ENCODE peak calls at places on chromosome 10, in ten cellular contexts. One of them, this sample, is unnamed.

GRCh38 chr10:78986419-78986818 is 82.3 kb upstream of the ZMIZ1 start:
- DNase-seq in A172: no peak
- DNase-seq in stimulated activated CD8-positive, alpha-beta memory T cell treated with anti-CD3 and anti-CD28 coated beads, Interleukin-7, amount 100 ng/mL, for 1 hour: no peak
- DNase-seq in GM18507: no peak
- DNase-seq in stimulated activated CD4-positive, alpha-beta T cell treated with anti-CD3 and anti-CD28 coated beads, Interleukin-1b, Interleukin-23, amount 100 ng/mL, for 4 hours: no peak
- DNase-seq in activated B cell treated with CpG ODN at 0.5 μM for 24 hours: no peak
- DNase-seq in IMR-90: peak
- DNase-seq in NCI-H1092: no peak
- DNase-seq in C1 segment of cervical spinal cord: no peak
- DNase-seq in ovary: no peak
- DNase-seq in this sample: no peak

GRCh38 chr10:8594176-8594575 is 539.7 kb downstream of the GATA3 start:
- DNase-seq in stimulated activated CD8-positive, alpha-beta memory T cell treated with anti-CD3 and anti-CD28 coated beads, Interleukin-7, amount 100 ng/mL, for 1 hour: no peak
- DNase-seq in activated B cell treated with CpG ODN at 0.5 μM for 24 hours: no peak
- DNase-seq in ovary: no peak
- DNase-seq in GM18507: no peak
- DNase-seq in NCI-H1092: no peak
- DNase-seq in stimulated activated CD4-positive, alpha-beta T cell treated with anti-CD3 and anti-CD28 coated beads, Interleukin-1b, Interleukin-23, amount 100 ng/mL, for 4 hours: no peak
- DNase-seq in A172: no peak
- DNase-seq in IMR-90: no peak
- DNase-seq in C1 segment of cervical spinal cord: no peak
- DNase-seq in this sample: no peak

GRCh38 chr10:102735065-102735562 is 8.6 kb upstream of the WBP1L start:
- DNase-seq in activated B cell treated with CpG ODN at 0.5 μM for 24 hours: no peak
- DNase-seq in stimulated activated CD8-positive, alpha-beta memory T cell treated with anti-CD3 and anti-CD28 coated beads, Interleukin-7, amount 100 ng/mL, for 1 hour: no peak
- DNase-seq in A172: no peak
- DNase-seq in stimulated activated CD4-positive, alpha-beta T cell treated with anti-CD3 and anti-CD28 coated beads, Interleukin-1b, Interleukin-23, amount 100 ng/mL, for 4 hours: no peak
- DNase-seq in GM18507: no peak
- DNase-seq in ovary: no peak
- DNase-seq in IMR-90: no peak
- DNase-seq in C1 segment of cervical spinal cord: no peak
- DNase-seq in NCI-H1092: no peak
- DNase-seq in this sample: no peak

GRCh38 chr10:8174762-8175161 is 120.3 kb downstream of the GATA3 start:
- DNase-seq in NCI-H1092: no peak
- DNase-seq in GM18507: no peak
- DNase-seq in IMR-90: no peak
- DNase-seq in stimulated activated CD4-positive, alpha-beta T cell treated with anti-CD3 and anti-CD28 coated beads, Interleukin-1b, Interleukin-23, amount 100 ng/mL, for 4 hours: no peak
- DNase-seq in activated B cell treated with CpG ODN at 0.5 μM for 24 hours: no peak
- DNase-seq in C1 segment of cervical spinal cord: no peak
- DNase-seq in ovary: no peak
- DNase-seq in A172: no peak
- DNase-seq in stimulated activated CD8-positive, alpha-beta memory T cell treated with anti-CD3 and anti-CD28 coated beads, Interleukin-7, amount 100 ng/mL, for 1 hour: no peak
- DNase-seq in this sample: no peak

GRCh38 chr10:89659185-89660131 is 14.4 kb upstream of the PANK1 start:
- DNase-seq in C1 segment of cervical spinal cord: no peak
- DNase-seq in IMR-90: peak
- DNase-seq in NCI-H1092: no peak
- DNase-seq in stimulated activated CD8-positive, alpha-beta memory T cell treated with anti-CD3 and anti-CD28 coated beads, Interleukin-7, amount 100 ng/mL, for 1 hour: no peak
- DNase-seq in ovary: no peak
- DNase-seq in activated B cell treated with CpG ODN at 0.5 μM for 24 hours: no peak
- DNase-seq in A172: no peak
- DNase-seq in stimulated activated CD4-positive, alpha-beta T cell treated with anti-CD3 and anti-CD28 coated beads, Interleukin-1b, Interleukin-23, amount 100 ng/mL, for 4 hours: no peak
- DNase-seq in GM18507: no peak
- DNase-seq in this sample: no peak

GRCh38 chr10:6405713-6406112 is 174.4 kb downstream of the PRKCQ start:
- DNase-seq in ovary: no peak
- DNase-seq in GM18507: no peak
- DNase-seq in C1 segment of cervical spinal cord: no peak
- DNase-seq in IMR-90: no peak
- DNase-seq in stimulated activated CD4-positive, alpha-beta T cell treated with anti-CD3 and anti-CD28 coated beads, Interleukin-1b, Interleukin-23, amount 100 ng/mL, for 4 hours: no peak
- DNase-seq in NCI-H1092: no peak
- DNase-seq in A172: no peak
- DNase-seq in activated B cell treated with CpG ODN at 0.5 μM for 24 hours: no peak
- DNase-seq in stimulated activated CD8-positive, alpha-beta memory T cell treated with anti-CD3 and anti-CD28 coated beads, Interleukin-7, amount 100 ng/mL, for 1 hour: no peak
- DNase-seq in this sample: no peak

GRCh38 chr10:71728218-71728737 is 8.7 kb upstream of the C10orf105 start:
- DNase-seq in stimulated activated CD8-positive, alpha-beta memory T cell treated with anti-CD3 and anti-CD28 coated beads, Interleukin-7, amount 100 ng/mL, for 1 hour: no peak
- DNase-seq in ovary: no peak
- DNase-seq in IMR-90: no peak
- DNase-seq in stimulated activated CD4-positive, alpha-beta T cell treated with anti-CD3 and anti-CD28 coated beads, Interleukin-1b, Interleukin-23, amount 100 ng/mL, for 4 hours: no peak
- DNase-seq in GM18507: no peak
- DNase-seq in C1 segment of cervical spinal cord: no peak
- DNase-seq in activated B cell treated with CpG ODN at 0.5 μM for 24 hours: no peak
- DNase-seq in NCI-H1092: no peak
- DNase-seq in A172: no peak
- DNase-seq in this sample: no peak

GRCh38 chr10:96830511-96831199 is 1.4 kb upstream of the LCOR start:
- DNase-seq in ovary: peak
- DNase-seq in activated B cell treated with CpG ODN at 0.5 μM for 24 hours: peak
- DNase-seq in GM18507: peak
- DNase-seq in stimulated activated CD4-positive, alpha-beta T cell treated with anti-CD3 and anti-CD28 coated beads, Interleukin-1b, Interleukin-23, amount 100 ng/mL, for 4 hours: peak
- DNase-seq in IMR-90: peak
- DNase-seq in A172: peak
- DNase-seq in NCI-H1092: peak
- DNase-seq in C1 segment of cervical spinal cord: no peak
- DNase-seq in stimulated activated CD8-positive, alpha-beta memory T cell treated with anti-CD3 and anti-CD28 coated beads, Interleukin-7, amount 100 ng/mL, for 1 hour: peak
- DNase-seq in this sample: peak

GRCh38 chr10:118835682-118836326 is 81.0 kb upstream of the CACUL1 start:
- DNase-seq in stimulated activated CD4-positive, alpha-beta T cell treated with anti-CD3 and anti-CD28 coated beads, Interleukin-1b, Interleukin-23, amount 100 ng/mL, for 4 hours: no peak
- DNase-seq in A172: peak
- DNase-seq in C1 segment of cervical spinal cord: no peak
- DNase-seq in ovary: no peak
- DNase-seq in GM18507: no peak
- DNase-seq in activated B cell treated with CpG ODN at 0.5 μM for 24 hours: no peak
- DNase-seq in stimulated activated CD8-positive, alpha-beta memory T cell treated with anti-CD3 and anti-CD28 coated beads, Interleukin-7, amount 100 ng/mL, for 1 hour: no peak
- DNase-seq in NCI-H1092: peak
- DNase-seq in IMR-90: no peak
- DNase-seq in this sample: no peak

GRCh38 chr10:51405580-51406367 is 293.6 kb downstream of the CSTF2T start:
- DNase-seq in GM18507: no peak
- DNase-seq in ovary: no peak
- DNase-seq in stimulated activated CD4-positive, alpha-beta T cell treated with anti-CD3 and anti-CD28 coated beads, Interleukin-1b, Interleukin-23, amount 100 ng/mL, for 4 hours: no peak
- DNase-seq in C1 segment of cervical spinal cord: no peak
- DNase-seq in IMR-90: peak
- DNase-seq in stimulated activated CD8-positive, alpha-beta memory T cell treated with anti-CD3 and anti-CD28 coated beads, Interleukin-7, amount 100 ng/mL, for 1 hour: no peak
- DNase-seq in A172: no peak
- DNase-seq in activated B cell treated with CpG ODN at 0.5 μM for 24 hours: no peak
- DNase-seq in NCI-H1092: no peak
- DNase-seq in this sample: no peak

GRCh38 chr10:88418871-88419270 is 164.2 kb downstream of the RNLS start:
- DNase-seq in ovary: no peak
- DNase-seq in activated B cell treated with CpG ODN at 0.5 μM for 24 hours: no peak
- DNase-seq in GM18507: no peak
- DNase-seq in IMR-90: no peak
- DNase-seq in NCI-H1092: no peak
- DNase-seq in C1 segment of cervical spinal cord: no peak
- DNase-seq in A172: no peak
- DNase-seq in stimulated activated CD4-positive, alpha-beta T cell treated with anti-CD3 and anti-CD28 coated beads, Interleukin-1b, Interleukin-23, amount 100 ng/mL, for 4 hours: no peak
- DNase-seq in stimulated activated CD8-positive, alpha-beta memory T cell treated with anti-CD3 and anti-CD28 coated beads, Interleukin-7, amount 100 ng/mL, for 1 hour: no peak
- DNase-seq in this sample: no peak

GRCh38 chr10:126926568-126926967 is 21.3 kb downstream of the DOCK1 start:
- DNase-seq in NCI-H1092: no peak
- DNase-seq in activated B cell treated with CpG ODN at 0.5 μM for 24 hours: no peak
- DNase-seq in A172: no peak
- DNase-seq in ovary: no peak
- DNase-seq in C1 segment of cervical spinal cord: no peak
- DNase-seq in IMR-90: no peak
- DNase-seq in GM18507: no peak
- DNase-seq in stimulated activated CD4-positive, alpha-beta T cell treated with anti-CD3 and anti-CD28 coated beads, Interleukin-1b, Interleukin-23, amount 100 ng/mL, for 4 hours: no peak
- DNase-seq in stimulated activated CD8-positive, alpha-beta memory T cell treated with anti-CD3 and anti-CD28 coated beads, Interleukin-7, amount 100 ng/mL, for 1 hour: no peak
- DNase-seq in this sample: no peak

GRCh38 chr10:50063100-50063499 is 4.7 kb upstream of the WASHC2A start:
- DNase-seq in NCI-H1092: no peak
- DNase-seq in ovary: no peak
- DNase-seq in stimulated activated CD4-positive, alpha-beta T cell treated with anti-CD3 and anti-CD28 coated beads, Interleukin-1b, Interleukin-23, amount 100 ng/mL, for 4 hours: no peak
- DNase-seq in GM18507: no peak
- DNase-seq in stimulated activated CD8-positive, alpha-beta memory T cell treated with anti-CD3 and anti-CD28 coated beads, Interleukin-7, amount 100 ng/mL, for 1 hour: no peak
- DNase-seq in C1 segment of cervical spinal cord: no peak
- DNase-seq in activated B cell treated with CpG ODN at 0.5 μM for 24 hours: no peak
- DNase-seq in A172: no peak
- DNase-seq in IMR-90: no peak
- DNase-seq in this sample: no peak

GRCh38 chr10:47374611-47375536 is 9.2 kb downstream of the ZNF488 start:
- DNase-seq in stimulated activated CD8-positive, alpha-beta memory T cell treated with anti-CD3 and anti-CD28 coated beads, Interleukin-7, amount 100 ng/mL, for 1 hour: no peak
- DNase-seq in GM18507: no peak
- DNase-seq in stimulated activated CD4-positive, alpha-beta T cell treated with anti-CD3 and anti-CD28 coated beads, Interleukin-1b, Interleukin-23, amount 100 ng/mL, for 4 hours: no peak
- DNase-seq in C1 segment of cervical spinal cord: no peak
- DNase-seq in IMR-90: peak
- DNase-seq in NCI-H1092: no peak
- DNase-seq in A172: no peak
- DNase-seq in ovary: peak
- DNase-seq in activated B cell treated with CpG ODN at 0.5 μM for 24 hours: no peak
- DNase-seq in this sample: peak

GRCh38 chr10:49578392-49578791 is 31.7 kb upstream of the SLC18A3 start:
- DNase-seq in ovary: no peak
- DNase-seq in NCI-H1092: no peak
- DNase-seq in stimulated activated CD4-positive, alpha-beta T cell treated with anti-CD3 and anti-CD28 coated beads, Interleukin-1b, Interleukin-23, amount 100 ng/mL, for 4 hours: no peak
- DNase-seq in activated B cell treated with CpG ODN at 0.5 μM for 24 hours: no peak
- DNase-seq in GM18507: no peak
- DNase-seq in A172: no peak
- DNase-seq in stimulated activated CD8-positive, alpha-beta memory T cell treated with anti-CD3 and anti-CD28 coated beads, Interleukin-7, amount 100 ng/mL, for 1 hour: no peak
- DNase-seq in IMR-90: no peak
- DNase-seq in C1 segment of cervical spinal cord: no peak
- DNase-seq in this sample: no peak

GRCh38 chr10:25130911-25131310 is 43.9 kb upstream of the GPR158 start:
- DNase-seq in stimulated activated CD8-positive, alpha-beta memory T cell treated with anti-CD3 and anti-CD28 coated beads, Interleukin-7, amount 100 ng/mL, for 1 hour: no peak
- DNase-seq in activated B cell treated with CpG ODN at 0.5 μM for 24 hours: no peak
- DNase-seq in GM18507: no peak
- DNase-seq in ovary: no peak
- DNase-seq in IMR-90: peak
- DNase-seq in A172: peak
- DNase-seq in C1 segment of cervical spinal cord: no peak
- DNase-seq in stimulated activated CD4-positive, alpha-beta T cell treated with anti-CD3 and anti-CD28 coated beads, Interleukin-1b, Interleukin-23, amount 100 ng/mL, for 4 hours: no peak
- DNase-seq in NCI-H1092: no peak
- DNase-seq in this sample: no peak

GRCh38 chr10:33334170-33334838 is at the start of gene NRP1:
- DNase-seq in GM18507: no peak
- DNase-seq in A172: peak
- DNase-seq in stimulated activated CD8-positive, alpha-beta memory T cell treated with anti-CD3 and anti-CD28 coated beads, Interleukin-7, amount 100 ng/mL, for 1 hour: no peak
- DNase-seq in C1 segment of cervical spinal cord: no peak
- DNase-seq in activated B cell treated with CpG ODN at 0.5 μM for 24 hours: no peak
- DNase-seq in stimulated activated CD4-positive, alpha-beta T cell treated with anti-CD3 and anti-CD28 coated beads, Interleukin-1b, Interleukin-23, amount 100 ng/mL, for 4 hours: no peak
- DNase-seq in ovary: peak
- DNase-seq in IMR-90: no peak
- DNase-seq in NCI-H1092: no peak
- DNase-seq in this sample: peak

GRCh38 chr10:93034426-93034825 is 26.2 kb upstream of the CYP26C1 start:
- DNase-seq in NCI-H1092: no peak
- DNase-seq in C1 segment of cervical spinal cord: no peak
- DNase-seq in ovary: no peak
- DNase-seq in activated B cell treated with CpG ODN at 0.5 μM for 24 hours: no peak
- DNase-seq in GM18507: no peak
- DNase-seq in stimulated activated CD4-positive, alpha-beta T cell treated with anti-CD3 and anti-CD28 coated beads, Interleukin-1b, Interleukin-23, amount 100 ng/mL, for 4 hours: no peak
- DNase-seq in stimulated activated CD8-positive, alpha-beta memory T cell treated with anti-CD3 and anti-CD28 coated beads, Interleukin-7, amount 100 ng/mL, for 1 hour: no peak
- DNase-seq in A172: no peak
- DNase-seq in IMR-90: no peak
- DNase-seq in this sample: no peak

GRCh38 chr10:17354781-17355180 is 99.6 kb downstream of the ST8SIA6 start:
- DNase-seq in C1 segment of cervical spinal cord: no peak
- DNase-seq in NCI-H1092: no peak
- DNase-seq in ovary: no peak
- DNase-seq in A172: peak
- DNase-seq in activated B cell treated with CpG ODN at 0.5 μM for 24 hours: no peak
- DNase-seq in IMR-90: no peak
- DNase-seq in GM18507: no peak
- DNase-seq in stimulated activated CD8-positive, alpha-beta memory T cell treated with anti-CD3 and anti-CD28 coated beads, Interleukin-7, amount 100 ng/mL, for 1 hour: no peak
- DNase-seq in stimulated activated CD4-positive, alpha-beta T cell treated with anti-CD3 and anti-CD28 coated beads, Interleukin-1b, Interleukin-23, amount 100 ng/mL, for 4 hours: no peak
- DNase-seq in this sample: no peak

GRCh38 chr10:114301951-114302710 is 63.1 kb downstream of the VWA2 start:
- DNase-seq in ovary: no peak
- DNase-seq in A172: no peak
- DNase-seq in IMR-90: no peak
- DNase-seq in activated B cell treated with CpG ODN at 0.5 μM for 24 hours: no peak
- DNase-seq in GM18507: no peak
- DNase-seq in stimulated activated CD8-positive, alpha-beta memory T cell treated with anti-CD3 and anti-CD28 coated beads, Interleukin-7, amount 100 ng/mL, for 1 hour: no peak
- DNase-seq in NCI-H1092: no peak
- DNase-seq in stimulated activated CD4-positive, alpha-beta T cell treated with anti-CD3 and anti-CD28 coated beads, Interleukin-1b, Interleukin-23, amount 100 ng/mL, for 4 hours: no peak
- DNase-seq in C1 segment of cervical spinal cord: peak
- DNase-seq in this sample: no peak

This sample was measured in activated CD4-positive, alpha-beta memory T cell treated with anti-CD3 and anti-CD28 coated beads for 36 hours.